ENCODE peak calls at places on chromosomes 11 and 22, in nine cellular contexts. X is B cell, N is brain microvascular endothelial cell, U is H9, C is gastrocnemius medialis, O is astrocyte of the spinal cord, J is right atrium auricular region, H is AG04450, A is psoas muscle. G is an unnamed sample.
A peak's percentile ranks its signal among the peaks of the same experiment; 100 is the strongest.

GRCh38 chr11:19713221-19714092 is 820 bp downstream of the NAV2 start:
- DNase-seq in O (peak; percentile 8), J (no peak), A (peak; percentile 61), H (no peak), C (no peak), N (peak; percentile 4), U (peak; percentile 33), X (no peak), G (no peak)

GRCh38 chr11:27611946-27612455 is 88.3 kb downstream of the BDNF start:
- DNase-seq in U (no peak), C (no peak), H (no peak), A (no peak), J (no peak), X (no peak), O (no peak), N (no peak), G (no peak)

GRCh38 chr22:38223289-38223960 is 21.6 kb downstream of the MAFF start:
- DNase-seq in U (no peak), A (no peak), X (no peak), J (no peak), O (no peak), N (no peak), C (no peak), H (no peak), G (no peak)

GRCh38 chr11:70504246-70505020 is 106.1 kb downstream of the CTTN start:
- DNase-seq in C (no peak), J (no peak), A (peak; percentile 6), X (no peak), N (no peak), H (no peak), U (no peak), O (no peak), G (no peak)

GRCh38 chr11:80034801-80035200 is 594.0 kb upstream of the TENM4 start:
- DNase-seq in A (no peak), N (no peak), O (no peak), U (no peak), J (no peak), H (no peak), X (no peak), C (no peak), G (no peak)

GRCh38 chr11:112211556-112211955 is 14.7 kb upstream of the PTS start:
- DNase-seq in A (no peak), N (no peak), O (no peak), H (no peak), J (no peak), U (no peak), X (no peak), C (no peak), G (no peak)

GRCh38 chr22:17724678-17725464 is 49.4 kb downstream of the BID start:
- DNase-seq in A (no peak), X (no peak), C (no peak), J (no peak), U (no peak), H (no peak), O (no peak), N (no peak), G (no peak)

GRCh38 chr11:111718436-111719325 is 47.5 kb downstream of the PPP2R1B start:
- DNase-seq in U (no peak), A (no peak), O (peak; percentile 90), C (no peak), J (no peak), N (peak; percentile 66), X (no peak), H (no peak), G (peak; percentile 57)

GRCh38 chr11:65380460-65381126 is 1.9 kb downstream of the SLC25A45 start:
- DNase-seq in A (no peak), N (no peak), C (no peak), U (peak; percentile 62), J (no peak), O (no peak), X (no peak), H (no peak), G (no peak)

GRCh38 chr11:108122166-108122628 is 830 bp downstream of the ACAT1 start:
- DNase-seq in N (peak; percentile 22), O (peak; percentile 31), J (no peak), U (no peak), H (no peak), A (no peak), C (no peak), X (no peak), G (no peak)

GRCh38 chr11:102341844-102342318 is 5.1 kb upstream of the BIRC2 start:
- DNase-seq in O (peak; percentile 85), H (peak; percentile 68), A (peak; percentile 59), J (peak; percentile 80), U (peak; percentile 82), X (peak; percentile 82), C (peak; percentile 66), N (peak; percentile 85), G (peak; percentile 84)

GRCh38 chr11:96744697-96745096 is 354.9 kb downstream of the JRKL start:
- DNase-seq in O (no peak), J (no peak), A (no peak), X (no peak), H (no peak), N (no peak), U (no peak), C (no peak), G (peak; percentile 15)

GRCh38 chr11:77068461-77069335 is 1.9 kb downstream of the CAPN5 start:
- DNase-seq in H (no peak), X (no peak), U (peak; percentile 20), J (no peak), O (no peak), C (no peak), A (no peak), N (no peak), G (no peak)

GRCh38 chr11:18243783-18244362 is 4.6 kb downstream of the SAA2 start:
- DNase-seq in C (no peak), U (peak; percentile 69), J (peak; percentile 64), O (peak; percentile 73), X (peak; percentile 84), A (no peak), H (peak; percentile 45), N (peak; percentile 67), G (peak; percentile 67)

GRCh38 chr11:46075168-46075567 is 46.1 kb downstream of the PHF21A start:
- DNase-seq in X (no peak), H (peak; percentile 54), A (no peak), J (no peak), U (no peak), N (peak; percentile 43), C (no peak), O (peak; percentile 81), G (peak; percentile 25)

GRCh38 chr11:46079662-46080061 is 41.6 kb downstream of the PHF21A start:
- DNase-seq in X (no peak), J (no peak), A (no peak), C (no peak), H (no peak), O (no peak), U (no peak), N (no peak), G (no peak)

GRCh38 chr11:46072172-46072964 is 48.9 kb downstream of the PHF21A start:
- DNase-seq in H (no peak), U (no peak), C (no peak), A (no peak), X (no peak), O (no peak), J (no peak), N (no peak), G (no peak)

GRCh38 chr11:46073632-46074031 is 47.6 kb downstream of the PHF21A start:
- DNase-seq in U (no peak), O (no peak), H (no peak), J (no peak), C (no peak), X (no peak), N (no peak), A (no peak), G (no peak)

DNA sequence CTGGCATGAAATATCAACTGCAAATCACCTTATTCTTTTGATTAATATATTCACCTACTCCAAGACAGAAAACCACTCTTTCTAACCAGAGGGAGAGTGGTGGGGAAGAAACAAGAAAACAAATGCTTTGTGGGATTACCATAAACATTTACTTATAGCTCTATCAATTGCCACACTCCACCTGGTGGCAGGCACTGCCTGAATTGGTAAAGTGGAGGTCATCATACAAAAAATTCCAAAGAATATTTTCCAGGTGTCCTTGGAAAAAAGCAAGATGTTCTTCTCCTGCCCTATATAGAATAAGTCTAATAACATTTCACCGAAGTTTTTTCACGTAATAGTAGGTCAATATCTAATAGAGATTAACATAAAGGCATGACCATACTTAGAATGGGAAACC is 45.3 kb downstream of the PHF21A start:
- DNase-seq in X (no peak), O (no peak), U (no peak), H (no peak), C (no peak), N (no peak), A (no peak), J (no peak), G (no peak)
- TF ChIP-seq CTCF in X (no peak), O (peak; percentile 44), U (peak; percentile 55), H (peak; percentile 36), C (no peak), N (peak; percentile 37), A (no peak), J (peak; percentile 16), G (peak; percentile 62)

DNA sequence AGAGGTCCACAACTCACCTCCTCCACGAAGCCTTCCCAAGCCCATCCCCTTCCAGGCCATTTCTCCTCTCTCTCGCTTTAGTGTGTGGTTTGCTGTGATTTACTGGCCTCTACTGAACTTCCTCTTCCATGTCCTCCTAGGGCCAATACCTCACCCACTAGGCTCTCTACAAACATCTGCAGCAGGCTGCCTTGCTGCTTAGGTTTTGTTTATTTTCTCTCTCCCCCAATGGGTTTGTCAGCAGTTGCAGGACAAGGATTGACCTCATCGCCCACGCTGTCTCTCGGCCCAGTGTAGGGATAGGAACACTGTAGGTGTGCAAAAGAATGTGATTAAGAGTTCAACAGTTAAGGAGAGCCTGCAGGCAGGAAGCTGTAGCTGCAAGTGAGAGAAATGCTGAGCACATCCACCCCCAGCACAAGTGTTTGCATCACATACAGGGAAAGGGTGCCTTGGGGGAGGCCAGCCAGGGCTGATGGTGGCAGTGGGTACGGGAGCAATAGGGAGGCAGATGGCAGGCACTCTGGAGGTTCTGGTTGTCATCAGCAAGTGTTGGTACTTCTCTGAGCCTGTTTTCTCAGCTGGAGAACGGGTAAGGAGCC is 1.4 kb downstream of the PC start:
- DNase-seq in C (no peak), N (peak; percentile 75), U (peak; percentile 47), H (no peak), J (no peak), A (no peak), X (peak; percentile 24), O (peak; percentile 87), G (peak; percentile 50)
- TF ChIP-seq CTCF in C (no peak), N (peak; percentile 54), U (peak; percentile 17), H (peak; percentile 32), J (no peak), A (no peak), X (no peak), O (no peak), G (peak; percentile 30)

GRCh38 chr11:86460461-86461404 is 86.0 kb downstream of the CCDC81 start:
- DNase-seq in H (no peak), C (no peak), N (peak; percentile 49), J (no peak), X (no peak), A (no peak), U (no peak), O (peak; percentile 55), G (no peak)
- TF ChIP-seq CTCF in H (peak; percentile 20), C (no peak), N (peak; percentile 20), J (no peak), X (no peak), A (no peak), U (no peak), O (no peak), G (no peak)

DNA sequence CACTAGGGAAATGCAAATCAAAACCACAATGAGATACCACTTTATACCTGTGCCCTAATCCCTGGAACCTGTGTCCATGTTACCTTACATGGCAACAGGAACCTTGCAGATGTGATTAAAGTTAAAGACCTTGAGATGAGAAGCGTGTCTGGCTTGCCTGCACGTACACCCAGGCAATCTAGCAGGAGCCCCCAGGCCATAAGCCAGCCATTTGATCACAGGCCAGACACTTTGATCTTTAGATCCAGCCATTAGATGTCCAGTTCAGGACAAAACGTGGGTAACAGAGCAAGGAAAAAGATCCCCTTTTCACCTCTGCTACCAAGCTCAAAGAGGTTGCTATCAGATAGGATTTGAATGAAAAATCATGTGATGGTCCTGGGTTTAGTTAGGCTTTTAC is 378.8 kb downstream of the BUD13 start:
- DNase-seq in H (no peak), C (no peak), U (no peak), N (no peak), A (no peak), O (no peak), J (no peak), X (no peak), G (no peak)
- TF ChIP-seq CTCF in H (no peak), C (no peak), U (no peak), N (no peak), A (no peak), O (no peak), J (no peak), X (no peak), G (no peak)

G was measured in HFFc6.